ENCODE peak calls at places on chromosomes 6 and 20, in four cellular contexts. W is SK-N-SH, K is H1, P is K562. R is an unnamed sample.

GRCh38 chr20:51656726-51657260 is 111.4 kb downstream of the ATP9A start:
- DNase-seq in W (no peak), K (no peak), P (no peak), R (no peak)

GRCh38 chr6:142886431-142887170 is 58.4 kb downstream of the HIVEP2 start:
- DNase-seq in W (no peak), K (no peak), P (peak), R (no peak)

GRCh38 chr6:13281630-13282156 is 46.6 kb downstream of the TBC1D7 start:
- DNase-seq in W (no peak), K (no peak), P (no peak), R (no peak)

GRCh38 chr6:73984851-73985250 is 288.8 kb downstream of the CD109 start:
- DNase-seq in W (no peak), K (no peak), P (no peak), R (no peak)

GRCh38 chr20:25000268-25000801 is 7.8 kb upstream of the APMAP start:
- DNase-seq in W (no peak), K (no peak), P (no peak), R (no peak)

GRCh38 chr6:127164555-127164954 is 46.1 kb downstream of the RSPO3 start:
- DNase-seq in W (no peak), K (no peak), P (no peak), R (no peak)

GRCh38 chr6:7440476-7440875 is 50.9 kb downstream of the RIOK1 start:
- DNase-seq in W (no peak), K (no peak), P (no peak), R (no peak)

GRCh38 chr6:157317129-157317814 is 6.0 kb downstream of the TMEM242 start:
- DNase-seq in W (no peak), K (no peak), P (peak), R (no peak)

GRCh38 chr6:22087960-22088716 is 208.7 kb downstream of the PRL start:
- DNase-seq in W (no peak), K (no peak), P (no peak), R (no peak)

GRCh38 chr20:41424546-41424945 is 57.9 kb upstream of the EMILIN3 start:
- DNase-seq in W (no peak), K (no peak), P (no peak), R (no peak)

GRCh38 chr6:89051725-89052124 is 28.8 kb upstream of the PNRC1 start:
- DNase-seq in W (no peak), K (no peak), P (no peak), R (no peak)

GRCh38 chr6:90947184-90948064 is 360.6 kb upstream of the MAP3K7 start:
- DNase-seq in W (no peak), K (no peak), P (no peak), R (no peak)

GRCh38 chr6:157326979-157327378 is 3.7 kb upstream of the TMEM242 start:
- DNase-seq in W (no peak), K (no peak), P (no peak), R (no peak)

GRCh38 chr6:24228681-24229255 is 102.8 kb downstream of the NRSN1 start:
- DNase-seq in W (no peak), K (no peak), P (peak), R (no peak)

GRCh38 chr6:157974341-157974894 is 7.2 kb upstream of the SYNJ2 start:
- DNase-seq in W (no peak), K (no peak), P (no peak), R (no peak)

GRCh38 chr20:33441142-33441955 is 2.2 kb downstream of the SNTA1 start:
- DNase-seq in W (no peak), K (no peak), P (peak), R (no peak)

GRCh38 chr6:17968081-17968518 is 19.3 kb downstream of the KIF13A start:
- DNase-seq in W (no peak), K (no peak), P (no peak), R (no peak)

GRCh38 chr20:38844963-38845362 is 39.5 kb downstream of the PPP1R16B start:
- DNase-seq in W (no peak), K (no peak), P (no peak), R (no peak)

GRCh38 chr6:14084388-14084787 is 33.2 kb upstream of the CD83 start:
- DNase-seq in W (no peak), K (no peak), P (no peak), R (no peak)

GRCh38 chr6:43917878-43918382 is 147.9 kb downstream of the VEGFA start:
- DNase-seq in W (no peak), K (no peak), P (peak), R (no peak)

GRCh38 chr20:37354210-37355195 is 8.6 kb downstream of the SRC start:
- DNase-seq in W (peak), K (no peak), P (no peak), R (no peak)

GRCh38 chr20:63022501-63022900 is 15.7 kb upstream of the BHLHE23 start:
- DNase-seq in W (no peak), K (no peak), P (no peak), R (no peak)

GRCh38 chr6:15479761-15480160 is 183.1 kb downstream of the DTNBP1 start:
- DNase-seq in W (no peak), K (no peak), P (no peak), R (no peak)

GRCh38 chr6:81876977-81877376 is 124.5 kb upstream of the TENT5A start:
- DNase-seq in W (no peak), K (no peak), P (no peak), R (no peak)

GRCh38 chr6:45105170-45105820 is 222.8 kb upstream of the RUNX2 start:
- DNase-seq in W (no peak), K (no peak), P (no peak), R (no peak)

GRCh38 chr6:137731960-137732616 is 135.0 kb upstream of the TNFAIP3 start:
- DNase-seq in W (no peak), K (no peak), P (no peak), R (no peak)

GRCh38 chr6:136921936-136922679 is at the start of gene SLC35D3:
- DNase-seq in W (peak), K (no peak), P (no peak), R (peak)

GRCh38 chr6:24720131-24720603 is 1.2 kb upstream of the C6orf62 start:
- DNase-seq in W (peak), K (no peak), P (peak), R (no peak)

GRCh38 chr6:13538084-13538483 is 36.3 kb upstream of the SIRT5 start:
- DNase-seq in W (peak), K (no peak), P (peak), R (no peak)

GRCh38 chr20:22241609-22242008 is 342.8 kb downstream of the FOXA2 start:
- DNase-seq in W (no peak), K (no peak), P (no peak), R (no peak)

GRCh38 chr20:38286586-38287502 is 17.1 kb upstream of the BPI start:
- DNase-seq in W (no peak), K (no peak), P (no peak), R (no peak)

GRCh38 chr6:157518399-157519250 is 137.6 kb downstream of the ZDHHC14 start:
- DNase-seq in W (no peak), K (no peak), P (peak), R (no peak)

GRCh38 chr20:44735816-44736169 is 9.9 kb upstream of the KCNK15 start:
- DNase-seq in W (no peak), K (no peak), P (no peak), R (no peak)

GRCh38 chr20:44732327-44732726 is 13.3 kb upstream of the KCNK15 start:
- DNase-seq in W (no peak), K (no peak), P (no peak), R (no peak)

GRCh38 chr20:44731657-44732056 is 14.0 kb upstream of the KCNK15 start:
- DNase-seq in W (no peak), K (no peak), P (no peak), R (no peak)

GRCh38 chr20:44734938-44735337 is 10.7 kb upstream of the KCNK15 start:
- DNase-seq in W (no peak), K (no peak), P (no peak), R (no peak)

GRCh38 chr20:44733341-44734069 is 12.2 kb upstream of the KCNK15 start:
- DNase-seq in W (peak), K (no peak), P (peak), R (peak)
- TF ChIP-seq TAF1 in W (no peak), K (no peak), P (no peak), R (no peak)

DNA sequence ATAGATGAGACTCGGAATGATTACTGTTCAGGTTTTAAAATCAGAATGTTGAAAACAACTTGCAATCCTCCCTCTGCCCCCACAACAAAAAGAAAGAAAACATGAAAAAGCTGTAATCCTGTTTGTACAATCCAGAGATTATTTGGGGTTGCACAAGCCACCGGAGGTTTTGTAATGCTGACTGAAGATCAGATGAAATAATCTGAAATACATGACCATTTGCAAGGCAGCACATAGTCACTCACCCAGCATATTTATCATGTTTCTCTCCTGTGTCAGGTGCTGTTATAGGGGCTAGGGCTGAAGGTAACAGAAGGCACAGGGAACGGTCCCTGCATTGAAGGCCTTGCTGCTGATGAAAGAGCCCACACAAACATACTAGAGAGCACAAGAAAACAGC is 85.3 kb downstream of the SIM1 start:
- DNase-seq in W (no peak), K (no peak), P (no peak), R (no peak)
- TF ChIP-seq TAF1 in W (no peak), K (no peak), P (no peak), R (no peak)

GRCh38 chr6:159801935-159802334 is 1.9 kb downstream of the PNLDC1 start:
- DNase-seq in W (no peak), K (no peak), P (no peak), R (no peak)
- TF ChIP-seq TAF1 in W (no peak), K (no peak), P (no peak), R (no peak)

DNA sequence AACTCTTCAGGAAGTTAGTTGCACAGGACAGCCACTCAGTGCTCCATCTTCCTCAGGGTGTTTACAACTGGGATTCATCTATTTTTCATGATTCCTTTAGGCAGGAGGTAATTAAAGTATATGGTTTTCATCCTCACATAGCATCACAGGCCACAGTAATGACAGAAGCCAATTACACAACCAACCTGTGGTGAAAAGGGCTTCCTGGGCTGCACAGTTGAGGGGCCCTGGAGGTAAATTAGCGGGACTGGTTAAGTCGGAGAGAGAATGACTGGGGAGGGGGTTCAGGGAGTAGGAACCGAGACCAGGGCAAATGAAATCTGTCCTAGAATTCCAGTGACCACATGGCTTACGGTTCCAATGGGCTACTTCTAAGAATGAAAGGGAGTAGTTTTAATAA is 37.0 kb downstream of the BAK1 start:
- DNase-seq in W (no peak), K (no peak), P (no peak), R (no peak)
- TF ChIP-seq TAF1 in W (no peak), K (no peak), P (no peak), R (no peak)

GRCh38 chr6:49551126-49551865 is 828 bp downstream of the C6orf141 start:
- DNase-seq in W (no peak), K (peak), P (no peak), R (peak)
- TF ChIP-seq TAF1 in W (no peak), K (peak), P (no peak), R (no peak)

GRCh38 chr20:46268131-46268611 is 40.1 kb downstream of the CDH22 start:
- DNase-seq in W (peak), K (no peak), P (no peak), R (no peak)
- TF ChIP-seq TAF1 in W (no peak), K (no peak), P (no peak), R (no peak)

GRCh38 chr20:5718896-5719595 is 31.2 kb upstream of the SHLD1 start:
- DNase-seq in W (no peak), K (no peak), P (no peak), R (no peak)
- TF ChIP-seq TAF1 in W (no peak), K (no peak), P (no peak), R (no peak)